ENCODE peak calls at places on chromosomes 7 and 10, in eight cellular contexts. L, Z, V, G, J, K, N and O are unnamed samples. For H3K4me1, the result is how much of the 10 kb centered on the place peaks cover.

GRCh38 chr10:13973742-13974141 is 357.0 kb downstream of the FRMD4A start:
- ATAC-seq in L (no peak), J (no peak), V (no peak), N (peak), K (no peak), G (no peak), Z (peak), O (no peak)

GRCh38 chr10:33204049-33204448 is 130.4 kb downstream of the NRP1 start:
- ATAC-seq in G (no peak), L (no peak), N (no peak), Z (no peak), J (no peak), K (no peak), V (peak), O (peak)

GRCh38 chr7:37318541-37318940 is 130.1 kb downstream of the ELMO1 start:
- ATAC-seq in N (no peak), V (no peak), Z (no peak), L (no peak), G (peak), K (no peak), J (no peak), O (no peak)

GRCh38 chr10:125633517-125633999 is 49.4 kb downstream of the TEX36 start:
- ATAC-seq in Z (no peak), L (no peak), V (no peak), N (no peak), J (no peak), G (no peak), K (peak), O (no peak)

GRCh38 chr7:64947252-64948000 is 43.4 kb downstream of the ZNF117 start:
- ATAC-seq in J (peak), L (no peak), K (no peak), Z (peak), N (no peak), G (no peak), V (peak), O (peak)

GRCh38 chr7:13312327-13312726 is 624.9 kb downstream of the ARL4A start:
- ATAC-seq in Z (no peak), J (no peak), V (no peak), K (no peak), N (no peak), L (no peak), G (no peak), O (no peak)

GRCh38 chr7:55299273-55299967 is 65.7 kb upstream of the LANCL2 start:
- ATAC-seq in K (no peak), V (no peak), G (peak), J (no peak), L (no peak), Z (no peak), N (no peak), O (no peak)

GRCh38 chr10:35140126-35140525 is 13.5 kb downstream of the CREM start:
- ATAC-seq in J (no peak), K (no peak), L (no peak), V (no peak), N (no peak), G (no peak), Z (no peak), O (no peak)

GRCh38 chr10:24961582-24961981 is 9.2 kb upstream of the PRTFDC1 start:
- ATAC-seq in J (no peak), K (no peak), V (no peak), Z (no peak), N (no peak), L (no peak), G (no peak), O (no peak)

GRCh38 chr10:21318768-21319167 is 206.7 kb downstream of the SKIDA1 start:
- ATAC-seq in G (no peak), K (no peak), L (no peak), J (no peak), Z (no peak), N (no peak), V (no peak), O (no peak)

GRCh38 chr10:60479305-60480020 is 89.8 kb upstream of the ANK3 start:
- ATAC-seq in N (no peak), Z (no peak), J (no peak), L (no peak), K (no peak), V (no peak), G (peak), O (no peak)

GRCh38 chr7:22385326-22385725 is 28.4 kb upstream of the RAPGEF5 start:
- ATAC-seq in K (no peak), G (peak), J (no peak), L (no peak), V (no peak), N (no peak), Z (no peak), O (no peak)

GRCh38 chr10:77601488-77601887 is 36.1 kb downstream of the KCNMA1 start:
- ATAC-seq in V (no peak), K (no peak), Z (peak), N (no peak), G (no peak), J (peak), L (no peak), O (no peak)

GRCh38 chr7:64101943-64102655 is 56.9 kb downstream of the ZNF727 start:
- ATAC-seq in Z (no peak), G (no peak), K (no peak), V (no peak), J (no peak), L (no peak), N (no peak), O (no peak)

GRCh38 chr10:76488602-76489001 is 1057.2 kb downstream of the LRMDA start:
- ATAC-seq in L (no peak), Z (no peak), G (no peak), N (no peak), J (no peak), V (no peak), K (no peak), O (no peak)

GRCh38 chr7:150361807-150362621 is 6.6 kb upstream of the REPIN1 start:
- ATAC-seq in G (no peak), N (no peak), L (no peak), V (no peak), Z (no peak), J (peak), K (no peak), O (no peak)

GRCh38 chr10:62763155-62763554 is 41.4 kb upstream of the ADO start:
- ATAC-seq in Z (no peak), J (peak), N (no peak), V (peak), K (no peak), G (no peak), L (no peak), O (no peak)

GRCh38 chr7:388023-388355 is 98.0 kb downstream of the FOXL3 start:
- ATAC-seq in V (no peak), G (no peak), Z (no peak), J (no peak), K (no peak), N (no peak), L (no peak), O (no peak)

GRCh38 chr10:25226775-25227682 is 52.2 kb downstream of the GPR158 start:
- ATAC-seq in G (peak), K (peak), N (no peak), Z (peak), J (no peak), L (peak), V (no peak), O (no peak)

GRCh38 chr10:97090035-97090434 is 95.7 kb downstream of the SLIT1 start:
- ATAC-seq in Z (no peak), N (no peak), L (no peak), V (no peak), K (no peak), G (no peak), J (no peak), O (no peak)

GRCh38 chr7:1494447-1494846 is 9.7 kb downstream of the INTS1 start:
- ATAC-seq in N (no peak), J (no peak), G (no peak), Z (no peak), K (no peak), V (no peak), L (peak), O (no peak)

GRCh38 chr10:118798186-118798811 is 43.5 kb upstream of the CACUL1 start:
- ATAC-seq in L (peak), K (peak), Z (no peak), N (no peak), J (peak), V (no peak), G (no peak), O (peak)

GRCh38 chr7:155808551-155809331 is 3.5 kb downstream of the SHH start:
- ATAC-seq in N (no peak), Z (peak), V (no peak), J (no peak), K (no peak), G (peak), L (peak), O (no peak)

GRCh38 chr7:32496052-32496813 is 944 bp downstream of the AVL9 start:
- ATAC-seq in N (no peak), G (no peak), K (no peak), J (no peak), V (no peak), L (no peak), Z (no peak), O (no peak)

GRCh38 chr10:104347295-104348045 is 6.2 kb upstream of the CFAP58 start:
- ATAC-seq in L (no peak), N (no peak), Z (no peak), V (no peak), J (no peak), K (no peak), G (no peak), O (no peak)

GRCh38 chr10:33190406-33190805 is 144.1 kb downstream of the NRP1 start:
- ATAC-seq in Z (no peak), N (no peak), L (no peak), G (no peak), K (no peak), J (no peak), V (no peak), O (no peak)

GRCh38 chr7:117630907-117631564 is 151.2 kb downstream of the CFTR start:
- ATAC-seq in J (no peak), N (no peak), G (peak), Z (no peak), L (no peak), K (no peak), V (no peak), O (no peak)

GRCh38 chr10:123974406-123974805 is 82.8 kb upstream of the CPXM2 start:
- ATAC-seq in L (peak), J (no peak), G (no peak), K (peak), Z (no peak), V (no peak), N (no peak), O (no peak)

GRCh38 chr10:78634835-78635234 is 433.9 kb upstream of the ZMIZ1 start:
- ATAC-seq in J (peak), N (peak), V (peak), G (no peak), K (no peak), L (no peak), Z (no peak), O (peak)

GRCh38 chr10:48456361-48456804 is 148.5 kb downstream of the ARHGAP22 start:
- ATAC-seq in N (peak), G (peak), K (no peak), L (no peak), Z (peak), J (no peak), V (peak), O (no peak)

GRCh38 chr7:148395990-148396716 is 194.4 kb upstream of the C7orf33 start:
- ATAC-seq in J (no peak), Z (no peak), V (no peak), L (no peak), G (no peak), N (no peak), K (no peak), O (no peak)
- H3K4me3 ChIP-seq in J (no peak), Z (no peak), V (no peak), L (no peak), G (no peak), N (no peak), K (no peak), O (no peak)

GRCh38 chr10:71970869-71971268 is 6.7 kb downstream of the CHST3 start:
- ATAC-seq in N (no peak), L (no peak), K (no peak), G (no peak), Z (no peak), V (no peak), J (no peak), O (no peak)
- H3K4me1 ChIP-seq in N (under half), L (half or more), K (half or more), G (under half), Z (under half), V (under half), J (half or more), O (under half)

DNA sequence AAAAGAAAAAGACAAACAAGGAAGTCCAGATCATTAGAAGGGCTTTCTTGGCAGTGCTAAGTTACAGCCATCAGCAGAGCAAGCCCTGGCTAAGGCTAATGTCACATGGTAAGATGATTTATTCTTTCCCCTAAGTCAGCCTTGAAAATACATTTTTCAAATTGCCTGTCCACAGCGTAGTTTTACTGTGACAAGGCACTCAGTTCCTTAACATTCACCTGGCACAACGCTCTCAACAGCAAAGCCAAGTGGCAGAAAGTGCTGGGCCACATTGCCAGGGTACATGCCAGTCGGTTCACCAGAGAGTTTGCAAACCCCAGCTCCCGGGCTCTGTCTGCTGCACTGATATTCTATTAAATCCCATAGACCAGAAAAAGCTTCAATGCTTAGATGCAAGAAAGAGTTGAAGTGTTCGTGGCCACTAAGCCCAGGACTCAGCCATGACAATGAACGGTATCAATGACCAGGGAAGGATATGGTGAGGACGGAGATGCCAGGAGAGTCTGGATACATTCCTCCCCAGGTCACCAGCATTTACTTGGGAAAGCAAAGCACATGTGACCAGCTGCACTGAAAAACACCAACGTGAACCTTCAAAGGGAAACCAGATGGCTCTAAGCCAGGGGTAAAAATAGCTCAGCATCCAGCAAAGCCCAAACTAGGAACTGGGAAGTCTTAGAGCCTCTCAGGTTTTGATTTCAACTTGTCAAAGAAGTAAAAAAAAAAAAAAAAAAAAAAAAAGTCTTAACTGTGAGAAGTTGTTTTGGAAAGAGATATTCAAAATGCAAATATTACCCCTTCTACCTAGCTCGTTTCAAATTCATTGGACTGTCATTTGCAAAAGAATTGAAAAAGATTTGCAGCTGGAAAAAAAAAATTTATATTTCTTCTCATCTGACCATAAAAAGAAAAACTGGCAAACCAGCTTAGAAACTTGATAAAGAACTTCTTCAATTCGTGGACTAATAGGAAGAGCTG is 23.9 kb upstream of the MPP7 start:
- ATAC-seq in J (peak), G (no peak), L (no peak), V (peak), K (peak), Z (peak), N (no peak), O (peak)
- TF ChIP-seq POLR2A in J (no peak), G (no peak), L (no peak), V (no peak), K (no peak), Z (no peak), N (no peak), O (no peak)

GRCh38 chr10:99523251-99523773 is 9.4 kb upstream of the NKX2-3 start:
- ATAC-seq in J (no peak), N (no peak), K (no peak), Z (no peak), L (no peak), V (no peak), G (no peak), O (no peak)
- H3K4me3 ChIP-seq in J (no peak), N (no peak), K (no peak), Z (no peak), L (peak), V (no peak), G (no peak), O (peak)

GRCh38 chr10:69321037-69321715 is 42.9 kb downstream of the HK1 start:
- ATAC-seq in J (no peak), K (no peak), N (no peak), V (no peak), L (no peak), G (no peak), Z (no peak), O (no peak)

GRCh38 chr10:69321865-69322264 is 43.6 kb downstream of the HK1 start:
- ATAC-seq in J (no peak), Z (no peak), G (no peak), N (peak), K (no peak), L (no peak), V (no peak), O (no peak)

GRCh38 chr10:69326692-69327091 is 48.4 kb downstream of the HK1 start:
- ATAC-seq in L (no peak), Z (no peak), N (no peak), G (no peak), J (no peak), K (no peak), V (no peak), O (no peak)

GRCh38 chr10:69324583-69324982 is 46.3 kb downstream of the HK1 start:
- ATAC-seq in N (no peak), K (no peak), J (no peak), V (no peak), G (peak), L (no peak), Z (no peak), O (no peak)

DNA sequence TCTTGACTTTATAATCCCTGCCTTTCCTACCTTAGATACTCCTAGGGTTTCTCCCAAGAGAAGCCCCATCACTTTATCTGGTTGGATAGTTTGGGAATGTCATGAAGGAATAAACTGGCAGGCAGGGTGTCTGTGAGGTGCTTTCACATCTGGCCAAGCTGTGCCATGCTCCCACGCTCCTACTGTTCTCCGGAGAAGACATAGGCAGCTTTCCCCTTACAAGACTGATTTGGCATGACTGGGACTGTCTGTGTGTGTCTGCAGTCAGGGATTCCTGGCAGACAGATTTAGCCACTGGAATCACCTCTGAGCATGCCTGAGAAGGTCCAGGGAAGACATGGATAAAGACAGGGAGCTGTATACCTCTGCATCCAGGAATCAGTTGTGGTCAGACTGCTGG is 45.3 kb downstream of the HK1 start:
- ATAC-seq in N (no peak), Z (no peak), K (no peak), V (no peak), G (no peak), L (no peak), J (no peak), O (no peak)
- H3K4me1 ChIP-seq in N (under half), Z (under half), K (under half), V (under half), G (under half), L (under half), J (half or more), O (under half)